ENCODE peak calls at places on chromosome 18, in nine cellular contexts. P, H, Y, A, C, R, L, U and K are unnamed samples.

GRCh38 chr18:55497825-55498403 is 90.1 kb downstream of the TCF4 start:
- DNase-seq in P (no peak), H (no peak), Y (no peak), A (no peak), C (no peak), R (no peak), L (no peak), U (no peak), K (no peak)

GRCh38 chr18:8319798-8320477 is 289.3 kb upstream of the RAB12 start:
- DNase-seq in P (no peak), H (no peak), Y (no peak), A (no peak), C (no peak), R (no peak), L (no peak), U (no peak), K (no peak)

GRCh38 chr18:79919089-79919488 is 32.4 kb downstream of the SLC66A2 start:
- DNase-seq in P (no peak), H (no peak), Y (peak; percentile 52), A (no peak), C (no peak), R (no peak), L (no peak), U (peak; percentile 64), K (no peak)

GRCh38 chr18:79760881-79761280 is 36.9 kb upstream of the KCNG2 start:
- DNase-seq in P (no peak), H (no peak), Y (no peak), A (no peak), C (no peak), R (no peak), L (no peak), U (peak; percentile 22), K (no peak)

GRCh38 chr18:31206787-31207381 is 44.2 kb upstream of the DSC1 start:
- DNase-seq in P (peak; percentile 2), H (peak; percentile 97), Y (peak; percentile 80), A (no peak), C (peak; percentile 34), R (peak; percentile 52), L (no peak), U (no peak), K (peak; percentile 82)

GRCh38 chr18:46481048-46481846 is 175.8 kb downstream of the LOXHD1 start:
- DNase-seq in P (peak; percentile 64), H (peak; percentile 27), Y (no peak), A (no peak), C (peak; percentile 37), R (peak; percentile 87), L (no peak), U (no peak), K (peak; percentile 28)

GRCh38 chr18:76566987-76567386 is 71.9 kb upstream of the ZNF516 start:
- DNase-seq in P (no peak), H (no peak), Y (no peak), A (peak; percentile 10), C (no peak), R (no peak), L (no peak), U (no peak), K (no peak)

GRCh38 chr18:67938691-67939090 is 422.2 kb upstream of the DSEL start:
- DNase-seq in P (no peak), H (no peak), Y (no peak), A (no peak), C (no peak), R (no peak), L (no peak), U (no peak), K (no peak)

GRCh38 chr18:55588001-55588875 is at the start of gene TCF4:
- DNase-seq in P (peak; percentile 80), H (no peak), Y (peak; percentile 79), A (no peak), C (peak; percentile 66), R (peak; percentile 72), L (peak; percentile 18), U (peak; percentile 80), K (peak; percentile 50)

GRCh38 chr18:44937985-44938384 is 257.3 kb downstream of the SETBP1 start:
- DNase-seq in P (peak; percentile 54), H (no peak), Y (no peak), A (no peak), C (no peak), R (no peak), L (no peak), U (no peak), K (no peak)

GRCh38 chr18:62332964-62333695 is 8.0 kb downstream of the TNFRSF11A start:
- DNase-seq in P (no peak), H (no peak), Y (no peak), A (no peak), C (no peak), R (peak; percentile 31), L (no peak), U (no peak), K (no peak)

GRCh38 chr18:61282926-61283325 is 50.3 kb upstream of the CDH20 start:
- DNase-seq in P (no peak), H (no peak), Y (no peak), A (no peak), C (no peak), R (no peak), L (no peak), U (no peak), K (no peak)

GRCh38 chr18:55500316-55501086 is 87.5 kb downstream of the TCF4 start:
- DNase-seq in P (no peak), H (no peak), Y (no peak), A (no peak), C (peak; percentile 92), R (no peak), L (no peak), U (no peak), K (no peak)

GRCh38 chr18:24055878-24056277 is 41.3 kb downstream of the TTC39C start:
- DNase-seq in P (peak; percentile 32), H (no peak), Y (no peak), A (no peak), C (no peak), R (no peak), L (no peak), U (no peak), K (no peak)

GRCh38 chr18:35050638-35051287 is 9.6 kb downstream of the MAPRE2 start:
- DNase-seq in P (peak; percentile 22), H (no peak), Y (no peak), A (no peak), C (no peak), R (no peak), L (no peak), U (no peak), K (peak; percentile 61)
- TF ChIP-seq POLR2AphosphoS5 in P (no peak), H (no peak), Y (no peak), A (no peak), C (no peak), R (no peak), L (no peak), U (no peak), K (no peak)

DNA sequence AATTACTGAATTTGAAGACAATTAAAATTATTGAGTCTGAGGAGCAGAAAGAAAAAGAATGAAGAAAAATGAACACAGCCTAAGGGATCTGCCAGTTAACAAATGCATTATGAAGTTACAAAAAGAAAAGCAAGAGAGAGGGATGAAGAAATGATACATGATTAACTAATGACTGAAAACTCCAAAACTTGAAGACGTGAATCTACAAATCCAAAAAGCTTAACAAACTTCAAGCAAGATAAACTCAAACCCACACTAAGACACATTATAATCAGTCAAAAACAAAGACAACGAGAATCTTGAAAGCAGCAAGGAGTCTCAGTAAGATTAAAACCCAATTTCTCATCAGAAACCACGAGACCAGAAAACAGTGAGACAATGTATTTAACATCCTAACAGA is 15.6 kb downstream of the RPRD1A start:
- DNase-seq in P (no peak), H (no peak), Y (no peak), A (no peak), C (no peak), R (no peak), L (no peak), U (no peak), K (no peak)
- TF ChIP-seq POLR2AphosphoS5 in P (no peak), H (no peak), Y (no peak), A (no peak), C (no peak), R (no peak), L (no peak), U (no peak), K (no peak)

DNA sequence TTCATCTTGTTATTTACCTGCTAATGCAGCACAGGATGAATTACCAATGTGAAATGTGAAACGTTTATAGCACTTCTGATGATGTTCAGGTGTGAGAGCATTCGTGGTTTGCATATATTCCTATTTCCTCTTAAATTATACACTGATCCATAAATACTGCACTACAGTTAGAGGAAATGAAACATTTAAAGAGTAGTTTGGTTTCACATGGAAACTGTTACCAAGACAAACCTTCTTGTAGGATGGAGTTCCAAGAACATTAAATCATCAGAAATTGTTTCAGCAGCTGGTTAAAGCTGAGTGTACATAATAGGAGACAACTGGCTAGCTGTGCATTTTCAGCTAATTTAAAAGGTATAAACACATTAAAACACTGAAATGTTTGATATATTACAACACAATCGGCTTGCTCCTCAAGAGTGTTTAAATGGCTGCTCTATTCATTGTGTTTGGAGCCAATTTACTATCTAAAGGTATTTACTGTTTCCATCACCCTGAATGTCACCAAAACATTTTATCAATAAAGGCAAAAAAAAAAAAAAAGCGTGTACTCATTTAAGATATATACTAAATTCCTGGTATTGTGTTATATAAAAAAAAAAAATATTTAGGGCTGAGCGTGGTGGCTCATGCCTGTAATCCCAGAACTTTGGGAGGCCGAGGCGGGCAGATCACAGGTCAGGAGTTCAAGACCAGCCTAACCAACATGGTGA is 100.6 kb downstream of the DYM start:
- DNase-seq in P (no peak), H (no peak), Y (no peak), A (no peak), C (no peak), R (no peak), L (no peak), U (no peak), K (no peak)
- TF ChIP-seq POLR2AphosphoS5 in P (no peak), H (no peak), Y (no peak), A (no peak), C (no peak), R (no peak), L (no peak), U (peak; percentile 28), K (no peak)

GRCh38 chr18:2908946-2909335 is 62.1 kb downstream of the EMILIN2 start:
- DNase-seq in P (no peak), H (no peak), Y (no peak), A (no peak), C (no peak), R (no peak), L (no peak), U (no peak), K (no peak)

GRCh38 chr18:2908166-2908945 is 61.5 kb downstream of the EMILIN2 start:
- DNase-seq in P (no peak), H (no peak), Y (no peak), A (no peak), C (no peak), R (no peak), L (no peak), U (no peak), K (no peak)

GRCh38 chr18:2907459-2908145 is 60.8 kb downstream of the EMILIN2 start:
- DNase-seq in P (peak; percentile 32), H (no peak), Y (no peak), A (no peak), C (peak; percentile 6), R (no peak), L (no peak), U (no peak), K (peak; percentile 62)

GRCh38 chr18:2905802-2906521 is 59.2 kb downstream of the EMILIN2 start:
- DNase-seq in P (peak; percentile 82), H (peak; percentile 33), Y (peak; percentile 86), A (no peak), C (peak; percentile 46), R (peak; percentile 65), L (peak; percentile 51), U (peak; percentile 85), K (peak; percentile 79)

GRCh38 chr18:2906522-2907458 is 60.0 kb downstream of the EMILIN2 start:
- DNase-seq in P (peak; percentile 87), H (no peak), Y (no peak), A (no peak), C (peak; percentile 24), R (peak; percentile 77), L (peak; percentile 71), U (no peak), K (peak; percentile 53)
- TF ChIP-seq POLR2AphosphoS5 in P (no peak), H (peak; percentile 58), Y (no peak), A (no peak), C (no peak), R (no peak), L (no peak), U (no peak), K (no peak)